ENCODE peak calls at places on chromosome 10, in seven cellular contexts. W is hepatocyte, Y is MM.1S, U is PC-9, N is GM23248, F is PC-3, B is HCT116. H is an unnamed sample. For H3K9me2, the result is how much of the 10 kb centered on the place peaks cover.

GRCh38 chr10:94307046-94307615 is 55.6 kb downstream of the NOC3L start:
- DNase-seq in B (no peak), F (no peak), N (no peak), U (no peak), Y (no peak), W (no peak), H (no peak)

GRCh38 chr10:7234109-7234508 is 176.7 kb downstream of the SFMBT2 start:
- DNase-seq in U (no peak), N (no peak), F (no peak), B (no peak), Y (no peak), W (no peak), H (no peak)

GRCh38 chr10:103517234-103518085 is 24.0 kb downstream of the NEURL1 start:
- DNase-seq in N (no peak), U (no peak), Y (no peak), F (peak), W (no peak), B (no peak), H (no peak)

GRCh38 chr10:114044251-114045070 is 795 bp downstream of the ADRB1 start:
- DNase-seq in N (no peak), W (peak), U (no peak), F (no peak), Y (no peak), B (no peak), H (peak)

GRCh38 chr10:115171392-115171960 is 78.3 kb downstream of the ATRNL1 start:
- DNase-seq in U (no peak), W (peak), F (peak), N (peak), B (peak), Y (peak), H (peak)

GRCh38 chr10:50622497-50623298 is 1.1 kb downstream of the SGMS1 start:
- DNase-seq in B (no peak), N (peak), U (peak), F (peak), Y (peak), W (peak), H (peak)

GRCh38 chr10:24209946-24210491 is 1.1 kb downstream of the KIAA1217 start:
- DNase-seq in B (no peak), F (peak), W (peak), N (peak), U (no peak), Y (peak), H (no peak)

GRCh38 chr10:58771850-58772249 is 259.2 kb downstream of the BICC1 start:
- DNase-seq in W (no peak), N (no peak), B (no peak), Y (no peak), U (no peak), F (no peak), H (no peak)

GRCh38 chr10:3808689-3809199 is 23.7 kb upstream of the KLF6 start:
- DNase-seq in B (no peak), N (no peak), F (no peak), W (no peak), Y (no peak), U (no peak), H (no peak)

GRCh38 chr10:101330236-101331225 is 23.4 kb upstream of the BTRC start:
- DNase-seq in F (no peak), U (no peak), Y (no peak), W (no peak), B (no peak), N (peak), H (no peak)

GRCh38 chr10:60877777-60878120 is 66.2 kb downstream of the RHOBTB1 start:
- DNase-seq in W (no peak), B (no peak), Y (no peak), U (no peak), F (peak), N (no peak), H (no peak)

GRCh38 chr10:19532411-19532810 is 283.8 kb upstream of the PLXDC2 start:
- DNase-seq in N (no peak), U (no peak), F (no peak), W (no peak), B (no peak), Y (peak), H (no peak)

GRCh38 chr10:78960316-78960800 is 108.4 kb upstream of the ZMIZ1 start:
- DNase-seq in F (peak), B (no peak), U (no peak), N (peak), W (peak), Y (no peak), H (no peak)

GRCh38 chr10:13758761-13759160 is 172.0 kb downstream of the PRPF18 start:
- DNase-seq in Y (no peak), U (no peak), F (no peak), B (no peak), N (no peak), W (no peak), H (no peak)
- H3K9me2 ChIP-seq in Y (under half), U (under half), F (under half), B (under half), N (under half), W (under half), H (under half)

GRCh38 chr10:93074137-93074596 is 474 bp downstream of the CYP26A1 start:
- DNase-seq in Y (no peak), N (peak), B (no peak), F (peak), U (no peak), W (no peak), H (peak)

GRCh38 chr10:93071674-93072224 is 1.9 kb upstream of the CYP26A1 start:
- DNase-seq in Y (peak), U (peak), W (peak), N (peak), F (peak), B (no peak), H (peak)

GRCh38 chr10:93072225-93072712 is 1.4 kb upstream of the CYP26A1 start:
- DNase-seq in N (peak), Y (peak), W (no peak), B (no peak), U (no peak), F (peak), H (peak)

GRCh38 chr10:93073539-93074136 is at the start of gene CYP26A1:
- DNase-seq in F (peak), N (peak), B (no peak), W (no peak), U (no peak), Y (peak), H (peak)

GRCh38 chr10:93072713-93073538 is 767 bp upstream of the CYP26A1 start:
- DNase-seq in Y (peak), W (no peak), U (no peak), F (no peak), N (peak), B (no peak), H (peak)
- TF ChIP-seq EZH2 in Y (no peak), W (peak), U (no peak), F (no peak), N (peak), B (no peak), H (peak)

DNA sequence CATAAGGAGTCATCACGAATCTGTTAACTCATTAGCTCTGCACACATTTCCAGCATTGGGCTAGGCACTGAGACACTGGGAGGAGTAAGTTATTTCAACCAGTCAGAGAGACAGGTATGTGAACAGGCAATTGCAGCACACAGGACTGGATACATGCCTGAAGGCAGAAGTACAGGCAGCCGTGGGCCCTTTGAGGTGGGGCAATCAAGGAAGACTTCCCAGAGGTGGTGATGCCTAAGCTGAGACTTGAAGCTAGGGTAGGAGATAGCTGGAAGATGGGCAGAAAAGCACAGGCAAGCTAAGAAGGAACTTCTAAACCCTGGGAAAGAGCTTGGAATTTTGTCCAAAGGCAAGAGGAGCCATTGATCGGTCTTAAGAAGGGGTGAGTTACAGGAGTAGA is 249.7 kb downstream of the EMX2 start:
- DNase-seq in F (no peak), Y (no peak), U (no peak), N (no peak), B (no peak), W (no peak), H (no peak)
- H3K9me2 ChIP-seq in F (under half), Y (under half), U (under half), N (under half), B (under half), W (under half), H (under half)

GRCh38 chr10:68790476-68790875 is 36.9 kb upstream of the STOX1 start:
- DNase-seq in F (no peak), U (no peak), Y (peak), W (no peak), B (no peak), N (no peak), H (no peak)
- TF ChIP-seq EZH2 in F (no peak), U (no peak), Y (no peak), W (no peak), B (no peak), N (no peak), H (no peak)

DNA sequence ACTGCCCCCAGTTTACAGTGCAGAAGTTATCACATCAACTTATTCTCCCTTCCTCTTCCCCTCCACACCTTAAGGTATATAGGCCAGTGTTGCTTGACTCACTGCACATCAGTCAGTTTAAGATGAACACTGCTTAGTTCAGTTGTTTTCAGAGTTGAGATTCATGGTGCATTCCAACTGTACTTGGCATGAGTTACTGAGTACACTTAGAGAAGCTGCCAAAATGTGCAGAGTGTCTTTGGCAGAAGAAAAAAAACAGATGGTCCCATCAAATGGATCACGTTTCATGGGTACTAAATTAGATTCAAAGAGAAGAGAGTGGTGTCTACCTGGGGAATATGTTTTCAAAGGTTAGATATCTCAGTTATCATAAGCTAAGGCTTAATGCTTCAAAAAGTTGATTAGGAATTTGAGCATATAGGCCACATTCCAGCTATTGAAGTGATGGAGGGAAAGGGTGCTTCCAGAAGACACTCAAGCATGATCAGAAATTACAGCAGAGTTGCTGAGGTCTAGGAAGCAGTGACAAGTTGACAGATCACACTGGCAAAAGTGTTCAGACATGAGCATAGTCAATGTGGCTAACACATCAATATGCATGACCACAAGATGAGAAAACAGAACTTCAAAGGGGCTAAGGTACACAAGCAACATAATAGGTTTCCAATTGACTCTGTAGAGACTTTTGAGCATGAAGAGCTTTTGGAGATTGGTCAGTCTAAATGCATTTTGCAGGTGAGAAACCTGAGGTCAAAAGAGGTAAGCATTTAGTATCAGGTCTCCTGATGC is 579.1 kb upstream of the CELF2 start:
- DNase-seq in N (no peak), B (no peak), U (no peak), W (no peak), F (no peak), Y (no peak), H (no peak)
- H3K9me2 ChIP-seq in N (under half), B (under half), U (under half), W (under half), F (under half), Y (under half), H (under half)

GRCh38 chr10:22344781-22345300 is 455 bp upstream of the SPAG6 start:
- DNase-seq in N (no peak), U (no peak), B (no peak), Y (no peak), F (no peak), W (no peak), H (no peak)
- TF ChIP-seq EZH2 in N (peak), U (no peak), B (no peak), Y (no peak), F (no peak), W (peak), H (peak)

GRCh38 chr10:110989016-110989415 is 69.6 kb downstream of the SHOC2 start:
- DNase-seq in N (peak), B (no peak), F (peak), W (no peak), Y (no peak), U (no peak), H (no peak)
- H3K9me2 ChIP-seq in N (under half), B (under half), F (under half), W (under half), Y (under half), U (under half), H (under half)

GRCh38 chr10:99236627-99237309 is 1.1 kb upstream of the HPSE2 start:
- DNase-seq in W (no peak), N (no peak), U (no peak), Y (no peak), B (no peak), F (no peak), H (peak)
- TF ChIP-seq EZH2 in W (peak), N (no peak), U (no peak), Y (no peak), B (no peak), F (no peak), H (peak)

H was measured in GM23338.